ENCODE peak calls at places on chromosomes 1 and 21, in six cellular contexts. L is K562, I is GM12878, Q is H1, H is HCT116, E is HepG2. Y is an unnamed sample.

GRCh38 chr1:173878251-173878650 is 10.1 kb downstream of the ZBTB37 start:
- DNase-seq in E (no peak), Q (no peak), H (no peak), L (no peak), I (no peak), Y (no peak)

GRCh38 chr1:153572569-153573015 is 6.9 kb upstream of the S100A2 start:
- DNase-seq in L (no peak), E (peak), I (peak), H (peak), Q (peak), Y (no peak)

GRCh38 chr1:147807405-147807804 is 47.0 kb upstream of the GJA5 start:
- DNase-seq in L (no peak), E (no peak), Q (no peak), I (no peak), H (no peak), Y (no peak)

GRCh38 chr1:150613061-150613920 is 16.1 kb downstream of the ENSA start:
- DNase-seq in I (peak), E (peak), H (peak), L (peak), Q (no peak), Y (no peak)

GRCh38 chr1:234842726-234843641 is 233.0 kb upstream of the IRF2BP2 start:
- DNase-seq in H (no peak), I (peak), E (no peak), L (peak), Q (no peak), Y (no peak)

GRCh38 chr1:16019580-16020277 is 1.9 kb upstream of the HSPB7 start:
- DNase-seq in H (no peak), L (no peak), I (no peak), E (no peak), Q (no peak), Y (no peak)

GRCh38 chr1:162548170-162548569 is 13.4 kb upstream of the UAP1 start:
- DNase-seq in H (no peak), E (no peak), I (no peak), L (no peak), Q (no peak), Y (no peak)

GRCh38 chr1:221706191-221706590 is 35.7 kb downstream of the DUSP10 start:
- DNase-seq in E (no peak), I (no peak), Q (no peak), L (no peak), H (no peak), Y (no peak)

GRCh38 chr1:9989773-9990172 is 7.3 kb upstream of the RBP7 start:
- DNase-seq in E (no peak), I (no peak), H (no peak), L (no peak), Q (no peak), Y (no peak)

GRCh38 chr21:25500598-25500997 is 106.7 kb downstream of the MRPL39 start:
- DNase-seq in Q (no peak), H (no peak), E (no peak), L (no peak), I (no peak), Y (no peak)

GRCh38 chr1:242530761-242531160 is 6.3 kb upstream of the PLD5 start:
- DNase-seq in Q (no peak), H (no peak), E (no peak), I (no peak), L (no peak), Y (no peak)

GRCh38 chr1:66206563-66207154 is 327.3 kb upstream of the SGIP1 start:
- DNase-seq in Q (no peak), H (no peak), I (no peak), E (no peak), L (no peak), Y (no peak)

GRCh38 chr1:84000954-84001495 is 2.1 kb upstream of the TTLL7 start:
- DNase-seq in Q (no peak), L (no peak), H (no peak), I (no peak), E (no peak), Y (no peak)

GRCh38 chr1:73472810-73473209 is 725.2 kb downstream of the LRRIQ3 start:
- DNase-seq in Q (no peak), L (no peak), I (no peak), H (no peak), E (no peak), Y (no peak)
- TF ChIP-seq ZNF274 in Q (no peak), L (no peak), I (no peak), H (no peak), E (no peak), Y (no peak)

GRCh38 chr1:207245124-207245523 is 76.4 kb upstream of the CD55 start:
- DNase-seq in H (no peak), E (no peak), L (no peak), I (no peak), Q (no peak), Y (no peak)

GRCh38 chr1:207241164-207241934 is 80.1 kb upstream of the CD55 start:
- DNase-seq in Q (no peak), I (no peak), H (no peak), E (peak), L (no peak), Y (no peak)

GRCh38 chr1:207244409-207244801 is 77.1 kb upstream of the CD55 start:
- DNase-seq in E (no peak), Q (no peak), I (no peak), L (no peak), H (no peak), Y (no peak)

GRCh38 chr1:207243756-207244408 is 77.6 kb upstream of the CD55 start:
- DNase-seq in I (no peak), H (no peak), L (no peak), Q (no peak), E (no peak), Y (no peak)

GRCh38 chr1:207242911-207243310 is 78.6 kb upstream of the CD55 start:
- DNase-seq in H (no peak), E (no peak), I (no peak), L (no peak), Q (no peak), Y (no peak)
- TF ChIP-seq ZNF274 in H (no peak), E (no peak), I (no peak), L (no peak), Q (no peak), Y (no peak)

DNA sequence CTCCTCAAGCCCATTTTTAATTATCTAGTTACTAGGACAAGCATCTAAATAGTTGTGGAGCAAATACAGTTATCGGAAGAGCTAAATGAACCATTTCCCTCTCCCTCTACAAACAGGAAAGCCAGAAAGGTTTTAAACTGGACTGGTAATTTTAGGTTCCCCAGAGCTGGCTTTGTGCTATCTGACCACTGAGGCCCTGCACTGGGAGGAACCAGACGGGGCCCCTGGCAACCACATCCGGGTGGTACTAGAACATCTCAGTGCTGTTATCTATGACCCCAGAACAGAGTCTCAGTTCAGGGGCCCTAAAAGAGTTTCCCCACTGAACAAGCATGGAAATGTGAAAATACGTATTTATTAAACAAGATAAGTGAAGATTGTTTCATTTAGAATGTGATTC is 7.7 kb upstream of the RSPH1 start:
- DNase-seq in E (no peak), L (no peak), I (no peak), Q (no peak), H (no peak), Y (no peak)
- TF ChIP-seq ZNF274 in E (no peak), L (no peak), I (no peak), Q (no peak), H (no peak), Y (no peak)

DNA sequence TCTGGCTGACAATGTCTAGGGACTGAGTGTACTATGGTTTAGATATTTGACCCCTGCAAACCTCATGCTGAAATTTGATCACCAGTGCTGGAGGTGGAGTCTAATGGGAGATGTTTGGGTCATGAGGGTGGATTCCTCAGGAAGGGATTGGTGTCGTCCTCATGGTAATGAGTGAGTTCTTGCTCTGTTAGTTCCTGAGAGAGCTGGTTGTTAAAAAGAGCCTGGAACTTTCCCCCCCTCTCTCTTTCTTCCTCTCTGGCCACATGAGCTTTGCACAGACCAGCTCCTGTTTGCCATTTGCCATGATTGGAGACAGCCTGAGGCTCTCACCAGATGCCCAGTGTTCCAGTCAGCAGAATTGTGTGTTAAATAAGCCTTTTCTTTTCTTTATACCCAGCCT is 36.6 kb upstream of the CNIH3 start:
- DNase-seq in L (no peak), E (no peak), I (no peak), Q (no peak), H (no peak), Y (peak)
- TF ChIP-seq ZNF274 in L (no peak), E (no peak), I (no peak), Q (no peak), H (no peak), Y (no peak)